ENCODE peak calls at places on chromosomes 2 and 18, in four cellular contexts. C is HCT116, V is testis, P is gastrocnemius medialis. E is an unnamed sample.

GRCh38 chr2:43199492-43200481 is 26.6 kb downstream of the ZFP36L2 start:
- DNase-seq in V (no peak), C (no peak), P (no peak), E (no peak)

GRCh38 chr18:63603772-63604171 is 16.6 kb downstream of the SERPINB13 start:
- DNase-seq in C (no peak), V (no peak), P (no peak), E (no peak)

GRCh38 chr2:48725696-48726494 is 29.6 kb downstream of the LHCGR start:
- DNase-seq in V (no peak), C (no peak), P (no peak), E (no peak)

GRCh38 chr2:167861574-167862193 is 385.7 kb downstream of the STK39 start:
- DNase-seq in C (no peak), V (no peak), P (no peak), E (no peak)

GRCh38 chr2:225207471-225207870 is 165.2 kb upstream of the DOCK10 start:
- DNase-seq in C (no peak), V (no peak), P (no peak), E (no peak)

GRCh38 chr2:220078439-220078838 is 451.0 kb downstream of the SLC4A3 start:
- DNase-seq in C (no peak), P (no peak), V (no peak), E (peak; percentile 63)

GRCh38 chr2:65142515-65142914 is 12.6 kb upstream of the RAB1A start:
- DNase-seq in P (no peak), V (no peak), C (no peak), E (no peak)

GRCh38 chr2:12824771-12825363 is 108.1 kb downstream of the TRIB2 start:
- DNase-seq in V (no peak), P (peak; percentile 80), C (no peak), E (peak; percentile 29)

GRCh38 chr2:38590053-38590452 is 12.7 kb downstream of the HNRNPLL start:
- DNase-seq in V (no peak), C (no peak), P (no peak), E (no peak)

GRCh38 chr2:162196611-162197010 is 44.6 kb upstream of the GCG start:
- DNase-seq in P (no peak), V (no peak), C (no peak), E (no peak)

GRCh38 chr2:178804791-178805190 is 2.4 kb downstream of the TTN start:
- DNase-seq in P (peak; percentile 65), C (peak; percentile 39), V (no peak), E (no peak)

GRCh38 chr18:39414009-39414700 is 1848.6 kb upstream of the CELF4 start:
- DNase-seq in C (peak; percentile 41), P (no peak), V (no peak), E (no peak)

GRCh38 chr2:166256902-166257301 is 118.8 kb downstream of the SCN9A start:
- DNase-seq in P (no peak), V (no peak), C (no peak), E (no peak)

GRCh38 chr2:24894750-24895149 is 25.3 kb downstream of the ADCY3 start:
- DNase-seq in P (no peak), V (no peak), C (no peak), E (no peak)

GRCh38 chr2:120415060-120415459 is 69.1 kb downstream of the INHBB start:
- DNase-seq in P (no peak), V (no peak), C (no peak), E (no peak)

GRCh38 chr2:94870392-94871225 is 621 bp upstream of the TEKT4 start:
- DNase-seq in P (no peak), V (no peak), C (no peak), E (no peak)

GRCh38 chr2:181615086-181615635 is 41.7 kb downstream of the CERKL start:
- DNase-seq in P (no peak), C (no peak), V (no peak), E (no peak)

GRCh38 chr2:60926751-60927568 is 45.6 kb downstream of the REL start:
- DNase-seq in V (no peak), P (no peak), C (no peak), E (no peak)

GRCh38 chr18:48136544-48137353 is 206.3 kb upstream of the SMAD2 start:
- DNase-seq in V (no peak), C (no peak), P (no peak), E (peak; percentile 88)

GRCh38 chr2:67567866-67568265 is 170.7 kb downstream of the ETAA1 start:
- DNase-seq in V (no peak), C (no peak), P (no peak), E (no peak)

GRCh38 chr2:173990970-173991819 is 26.0 kb upstream of the SP3 start:
- DNase-seq in V (peak; percentile 85), P (peak; percentile 66), C (no peak), E (peak; percentile 89)

GRCh38 chr18:8556424-8556823 is 52.8 kb upstream of the RAB12 start:
- DNase-seq in P (no peak), C (no peak), V (no peak), E (no peak)

GRCh38 chr18:36394486-36394885 is 97.0 kb downstream of the FHOD3 start:
- DNase-seq in C (no peak), P (no peak), V (no peak), E (no peak)

GRCh38 chr2:71453404-71454220 is at the start of gene DYSF:
- DNase-seq in C (no peak), V (peak; percentile 27), P (peak; percentile 94), E (peak; percentile 39)

GRCh38 chr2:28633739-28634138 is 117.9 kb upstream of the PPP1CB start:
- DNase-seq in C (no peak), V (no peak), P (no peak), E (no peak)

GRCh38 chr2:233832869-233833812 is 21.2 kb downstream of the HJURP start:
- DNase-seq in V (peak; percentile 25), C (peak; percentile 7), P (no peak), E (no peak)
- TF ChIP-seq POLR2A in V (no peak), C (no peak), P (no peak), E (no peak)

GRCh38 chr2:102848366-102848839 is 86.6 kb downstream of the TMEM182 start:
- DNase-seq in P (peak; percentile 59), C (no peak), V (peak; percentile 83), E (peak; percentile 91)
- H3K4me3 ChIP-seq in P (peak overlapping the region; percentile 36), C (no peak overlapping the region), V (peak overlapping the region; percentile 23), E (no peak overlapping the region)

DNA sequence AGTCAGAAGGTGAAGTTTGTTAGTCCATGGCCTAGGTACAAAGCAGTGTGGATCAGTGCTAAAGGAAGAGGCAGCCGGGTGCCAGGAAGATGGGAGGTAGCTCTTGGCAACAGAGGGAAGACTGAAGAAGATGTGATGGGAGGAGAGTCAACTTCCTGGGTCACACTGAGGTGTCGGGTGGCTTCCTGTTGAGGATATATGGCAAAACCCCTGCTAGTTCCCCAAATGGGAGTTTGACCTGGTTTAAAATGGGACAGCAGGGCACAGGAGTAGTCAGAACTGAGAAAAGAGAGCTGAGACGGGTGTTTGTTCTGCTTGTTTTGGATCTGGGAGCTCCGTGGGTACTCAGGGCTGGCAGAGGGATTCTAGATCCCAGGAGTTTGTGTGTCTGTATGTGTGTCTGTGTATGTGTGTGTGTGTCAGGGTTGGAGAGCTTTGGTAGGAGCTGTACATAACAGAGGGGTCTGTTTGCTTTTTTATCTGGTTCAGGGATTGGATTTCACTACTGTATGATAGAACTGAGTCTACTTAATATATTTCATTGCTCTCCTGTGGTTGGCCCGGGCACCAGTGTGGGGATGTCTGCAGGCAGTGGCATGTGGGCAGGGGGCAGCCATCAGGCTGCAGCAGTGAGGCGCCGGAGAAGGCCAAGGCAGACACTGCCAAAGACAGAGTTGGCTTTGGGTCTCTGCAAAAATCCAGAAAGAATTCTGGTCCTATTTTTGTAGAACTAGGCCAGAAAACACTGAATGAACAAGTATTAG is 17.1 kb downstream of the MXD1 start:
- DNase-seq in P (no peak), V (no peak), C (no peak), E (no peak)
- TF ChIP-seq CTCF in P (no peak), V (no peak), C (no peak), E (no peak)

GRCh38 chr2:27087823-27088410 is 1.3 kb downstream of the KHK start:
- DNase-seq in P (no peak), C (no peak), V (no peak), E (no peak)

GRCh38 chr2:27085670-27086089 is 892 bp upstream of the KHK start:
- DNase-seq in P (peak; percentile 84), V (peak; percentile 88), C (no peak), E (peak; percentile 73)

GRCh38 chr2:27085062-27085669 is 1.4 kb upstream of the KHK start:
- DNase-seq in P (no peak), V (no peak), C (no peak), E (no peak)

GRCh38 chr2:27086722-27087446 is at the start of gene KHK:
- DNase-seq in V (no peak), P (peak; percentile 41), C (no peak), E (peak; percentile 36)

GRCh38 chr2:27086090-27086721 is 366 bp upstream of the KHK start:
- DNase-seq in P (peak; percentile 93), V (peak; percentile 95), C (peak; percentile 77), E (peak; percentile 94)
- TF ChIP-seq POLR2A in P (peak; percentile 74), V (no peak), C (peak; percentile 32), E (peak; percentile 62)

DNA sequence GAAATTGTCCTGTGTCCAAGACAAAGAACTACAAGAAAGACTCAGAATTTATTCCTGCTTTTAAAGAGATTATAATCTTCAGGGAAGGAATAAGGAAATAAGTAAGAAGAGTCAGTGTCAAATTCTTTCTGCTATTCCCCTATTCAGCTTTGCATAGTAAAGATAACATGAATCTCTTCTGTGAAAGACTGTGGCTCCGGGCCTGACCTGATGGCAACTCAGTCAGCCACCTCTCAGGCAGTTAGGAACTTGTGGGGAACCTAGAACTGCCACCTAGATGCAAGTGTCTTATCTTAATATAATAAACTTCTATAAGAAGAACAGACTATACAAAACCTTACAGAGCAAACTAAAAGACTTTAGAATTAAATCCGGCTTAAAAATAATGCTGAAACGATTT is 382.0 kb downstream of the RAD51AP2 start:
- DNase-seq in P (no peak), V (no peak), C (no peak), E (no peak)
- H3K4me3 ChIP-seq in P (no peak overlapping the region), V (no peak overlapping the region), C (no peak overlapping the region), E (no peak overlapping the region)

DNA sequence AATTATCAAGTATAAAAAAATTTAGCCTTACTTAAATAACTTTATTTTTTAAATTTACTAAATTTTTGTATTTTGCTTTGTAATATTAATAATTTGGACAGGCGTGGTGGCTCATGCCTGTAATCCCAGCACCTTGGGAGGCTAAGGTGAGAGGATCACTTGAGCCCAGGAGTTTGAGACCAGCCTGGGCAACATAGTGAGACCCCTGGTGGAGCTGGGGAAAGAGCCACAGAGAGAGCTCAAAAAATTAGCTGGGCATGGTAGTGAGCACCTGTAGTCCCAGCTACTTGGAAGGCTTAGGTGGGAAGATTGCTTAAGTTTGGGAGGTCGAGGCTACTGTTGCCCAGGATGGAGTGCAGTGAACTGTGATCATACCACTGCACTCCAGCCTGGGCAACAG is 143.5 kb downstream of the B3GNT2 start:
- DNase-seq in P (no peak), V (no peak), C (no peak), E (no peak)
- TF ChIP-seq CTCF in P (no peak), V (no peak), C (no peak), E (no peak)

DNA sequence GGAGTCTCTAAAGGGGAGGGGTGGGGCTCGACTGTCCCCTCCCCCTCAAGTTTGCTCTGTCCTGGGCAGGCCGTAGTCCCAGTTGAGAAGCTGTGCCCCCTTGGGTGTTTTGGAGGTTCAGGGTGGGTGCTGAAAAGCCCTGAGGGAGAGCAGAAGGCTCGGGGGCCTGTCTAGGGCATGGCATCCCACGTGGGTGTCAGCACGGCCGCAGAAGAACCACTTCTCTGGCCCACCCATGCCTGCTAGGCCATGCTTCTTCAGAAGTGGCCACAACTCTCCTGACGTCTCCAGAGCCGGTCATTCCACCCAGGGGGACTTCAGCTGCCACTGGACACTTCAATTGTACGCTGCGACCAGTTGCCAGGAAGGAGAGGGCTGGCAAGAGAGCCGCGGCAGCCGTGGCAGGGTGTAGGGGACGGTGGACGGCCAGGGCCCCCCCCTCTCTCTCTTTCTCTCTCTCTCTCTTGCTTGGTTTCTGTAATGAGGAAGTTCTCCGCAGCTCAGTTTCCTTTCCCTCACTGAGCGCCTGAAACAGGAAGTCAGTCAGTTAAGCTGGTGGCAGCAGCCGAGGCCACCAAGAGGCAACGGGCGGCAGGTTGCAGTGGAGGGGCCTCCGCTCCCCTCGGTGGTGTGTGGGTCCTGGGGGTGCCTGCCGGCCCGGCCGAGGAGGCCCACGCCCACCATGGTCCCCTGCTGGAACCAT is at the start of gene INPP5D:
- DNase-seq in V (peak; percentile 20), P (peak; percentile 42), C (no peak), E (peak; percentile 10)
- TF ChIP-seq POLR2A in V (no peak), P (peak; percentile 38), C (no peak), E (peak; percentile 22)

E was measured in thyroid gland.